ENCODE peak calls at places on chromosomes 6 and 20, in nine cellular contexts. Q, H, Z, F, D, A, W, I and X are unnamed samples.

GRCh38 chr6:15677822-15678221 is 15.0 kb upstream of the DTNBP1 start:
- DNase-seq in Q (no peak), H (no peak), Z (no peak), F (no peak), D (no peak), A (no peak), W (no peak), I (no peak), X (no peak)

GRCh38 chr6:166601956-166602355 is 15.5 kb upstream of the RAMACL start:
- DNase-seq in Q (no peak), H (no peak), Z (no peak), F (no peak), D (no peak), A (no peak), W (no peak), I (no peak), X (no peak)

GRCh38 chr6:25156123-25156522 is 123.1 kb upstream of the CARMIL1 start:
- DNase-seq in Q (no peak), H (no peak), Z (no peak), F (no peak), D (no peak), A (peak; percentile 31), W (no peak), I (no peak), X (no peak)

GRCh38 chr20:31239139-31239538 is 18.3 kb upstream of the DEFB115 start:
- DNase-seq in Q (no peak), H (no peak), Z (no peak), F (no peak), D (no peak), A (no peak), W (no peak), I (no peak), X (no peak)

GRCh38 chr6:87639373-87639772 is 49.4 kb downstream of the ORC3 start:
- DNase-seq in Q (no peak), H (no peak), Z (no peak), F (no peak), D (no peak), A (no peak), W (no peak), I (no peak), X (no peak)

GRCh38 chr6:98839788-98840361 is 5.5 kb downstream of the POU3F2 start:
- DNase-seq in Q (peak; percentile 30), H (no peak), Z (no peak), F (no peak), D (peak; percentile 69), A (peak; percentile 79), W (no peak), I (peak; percentile 43), X (no peak)

GRCh38 chr6:132354517-132355167 is 46.6 kb downstream of the MOXD1 start:
- DNase-seq in Q (no peak), H (no peak), Z (no peak), F (no peak), D (no peak), A (no peak), W (no peak), I (no peak), X (no peak)

GRCh38 chr20:56458227-56458821 is 10.1 kb upstream of the RTF2 start:
- DNase-seq in Q (no peak), H (no peak), Z (no peak), F (no peak), D (no peak), A (no peak), W (no peak), I (no peak), X (no peak)

GRCh38 chr6:106858653-106859092 is 115.9 kb downstream of the CD24 start:
- DNase-seq in Q (peak; percentile 10), H (peak; percentile 85), Z (no peak), F (peak; percentile 3), D (no peak), A (peak; percentile 92), W (no peak), I (no peak), X (peak; percentile 90)

GRCh38 chr6:154993026-154993425 is 2.1 kb upstream of the TIAM2 start:
- DNase-seq in Q (no peak), H (peak; percentile 98), Z (no peak), F (no peak), D (no peak), A (no peak), W (no peak), I (no peak), X (no peak)

GRCh38 chr6:128572286-128572685 is 51.9 kb upstream of the PTPRK start:
- DNase-seq in Q (no peak), H (no peak), Z (no peak), F (no peak), D (no peak), A (no peak), W (no peak), I (no peak), X (no peak)

GRCh38 chr20:57627972-57628650 is 7.9 kb upstream of the ZBP1 start:
- DNase-seq in Q (peak; percentile 74), H (no peak), Z (no peak), F (no peak), D (no peak), A (no peak), W (peak; percentile 65), I (no peak), X (no peak)

GRCh38 chr6:19231878-19232519 is 605.2 kb upstream of the ID4 start:
- DNase-seq in Q (peak; percentile 5), H (no peak), Z (no peak), F (no peak), D (no peak), A (no peak), W (no peak), I (peak; percentile 31), X (no peak)

GRCh38 chr20:32902456-32903420 is 44.0 kb downstream of the EFCAB8 start:
- DNase-seq in Q (peak; percentile 46), H (peak; percentile 41), Z (peak; percentile 27), F (no peak), D (peak; percentile 77), A (peak; percentile 13), W (no peak), I (peak; percentile 69), X (no peak)

GRCh38 chr6:56021943-56022342 is 146.6 kb upstream of the BMP5 start:
- DNase-seq in Q (no peak), H (peak; percentile 77), Z (no peak), F (no peak), D (peak; percentile 53), A (no peak), W (no peak), I (no peak), X (no peak)

DNA sequence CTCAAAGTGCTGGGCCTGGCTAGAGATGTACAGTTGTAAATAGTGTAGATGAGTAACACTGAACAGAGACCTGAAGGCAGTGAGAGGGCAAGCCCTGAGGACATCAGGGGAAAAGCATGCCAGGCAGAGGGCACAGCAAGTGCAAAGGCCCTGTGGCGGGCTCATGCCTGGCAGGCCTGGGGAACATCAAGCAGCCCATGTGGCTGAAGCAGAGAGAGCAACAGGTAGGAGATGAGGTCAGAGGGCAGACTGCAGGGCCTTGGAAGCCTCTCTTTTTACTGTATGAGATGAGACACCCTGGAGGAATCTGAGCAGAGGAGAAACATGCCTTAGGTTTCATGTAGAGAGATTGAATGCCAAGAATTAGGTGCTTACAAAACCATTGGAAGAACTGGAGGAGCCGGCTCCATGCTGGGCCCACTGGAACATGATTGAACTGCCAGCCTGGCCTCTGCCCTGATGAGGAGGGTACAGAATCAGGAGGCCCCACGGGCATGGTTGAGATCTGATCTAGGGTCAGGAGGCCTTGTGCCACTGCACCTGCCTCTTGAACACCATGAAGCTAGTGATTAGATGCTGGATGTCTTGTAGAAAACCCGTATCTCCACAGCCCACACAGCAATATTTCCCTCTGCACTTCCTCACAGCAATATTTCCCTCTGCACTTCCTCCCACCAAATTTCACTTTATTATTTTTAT is 5.9 kb upstream of the HMGA1 start:
- DNase-seq in Q (no peak), H (no peak), Z (no peak), F (no peak), D (no peak), A (no peak), W (no peak), I (no peak), X (no peak)
- H3K27ac ChIP-seq in Q (no peak overlapping the region), H (no peak overlapping the region), Z (peak overlapping the region; percentile 87), F (peak overlapping the region; percentile 52), D (no peak overlapping the region), A (no peak overlapping the region), W (no peak overlapping the region), I (no peak overlapping the region), X (peak overlapping the region; percentile 72)

DNA sequence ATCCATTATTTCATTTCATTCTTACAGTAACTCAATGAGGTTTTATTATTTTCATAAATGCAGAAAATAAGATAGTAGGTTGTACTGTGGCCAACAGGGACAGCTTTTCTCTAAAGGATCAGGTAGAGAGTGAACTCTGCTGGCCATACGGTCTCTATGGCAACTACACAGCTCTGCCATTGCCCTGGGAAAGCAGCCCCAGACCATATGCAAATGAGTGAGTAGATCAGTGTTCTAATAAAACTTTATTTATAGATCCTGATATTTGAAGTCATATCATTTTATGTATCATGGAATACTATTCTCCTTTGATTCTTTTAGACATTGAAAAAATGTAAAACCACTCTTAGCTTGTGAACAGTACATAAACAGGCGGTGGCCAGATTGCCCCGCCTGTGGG is 192.5 kb upstream of the RREB1 start:
- DNase-seq in Q (peak; percentile 32), H (no peak), Z (no peak), F (no peak), D (no peak), A (no peak), W (no peak), I (no peak), X (no peak)
- H3K27ac ChIP-seq in Q (no peak overlapping the region), H (no peak overlapping the region), Z (no peak overlapping the region), F (no peak overlapping the region), D (no peak overlapping the region), A (no peak overlapping the region), W (peak overlapping the region; percentile 70), I (peak overlapping the region; percentile 31), X (no peak overlapping the region)

GRCh38 chr6:69423785-69424184 is 373.0 kb downstream of the LMBRD1 start:
- DNase-seq in Q (no peak), H (no peak), Z (no peak), F (no peak), D (no peak), A (no peak), W (no peak), I (no peak), X (no peak)

GRCh38 chr6:69422474-69422873 is 374.3 kb downstream of the LMBRD1 start:
- DNase-seq in Q (no peak), H (no peak), Z (no peak), F (no peak), D (peak; percentile 39), A (no peak), W (no peak), I (peak; percentile 26), X (no peak)

GRCh38 chr6:69421986-69422385 is 374.8 kb downstream of the LMBRD1 start:
- DNase-seq in Q (no peak), H (no peak), Z (no peak), F (no peak), D (no peak), A (no peak), W (no peak), I (no peak), X (no peak)

GRCh38 chr6:69424581-69424980 is 372.2 kb downstream of the LMBRD1 start:
- DNase-seq in Q (no peak), H (no peak), Z (no peak), F (no peak), D (no peak), A (no peak), W (no peak), I (no peak), X (no peak)

GRCh38 chr6:69427882-69428281 is 368.9 kb downstream of the LMBRD1 start:
- DNase-seq in Q (no peak), H (no peak), Z (no peak), F (no peak), D (peak; percentile 8), A (no peak), W (no peak), I (no peak), X (no peak)
- H3K27ac ChIP-seq in Q (no peak overlapping the region), H (no peak overlapping the region), Z (no peak overlapping the region), F (no peak overlapping the region), D (no peak overlapping the region), A (no peak overlapping the region), W (no peak overlapping the region), I (no peak overlapping the region), X (no peak overlapping the region)

GRCh38 chr20:35104685-35105295 is 12.2 kb upstream of the TRPC4AP start:
- DNase-seq in Q (no peak), H (no peak), Z (no peak), F (no peak), D (no peak), A (no peak), W (no peak), I (no peak), X (no peak)
- H3K27ac ChIP-seq in Q (no peak overlapping the region), H (no peak overlapping the region), Z (no peak overlapping the region), F (no peak overlapping the region), D (no peak overlapping the region), A (no peak overlapping the region), W (no peak overlapping the region), I (no peak overlapping the region), X (no peak overlapping the region)